ENCODE peak calls at places on chromosomes 3 and 15, in four cellular contexts. P is IMR-90, X is K562, C is SK-N-SH. Z is an unnamed sample.

GRCh38 chr3:53250881-53251605 is 4.8 kb downstream of the TKT start:
- DNase-seq in P (no peak), X (no peak), C (no peak), Z (peak)

GRCh38 chr15:73904026-73904815 is 22.0 kb upstream of the LOXL1 start:
- DNase-seq in P (no peak), X (no peak), C (no peak), Z (no peak)

GRCh38 chr3:66763294-66763693 is 234.8 kb upstream of the KBTBD8 start:
- DNase-seq in P (peak), X (no peak), C (no peak), Z (no peak)

GRCh38 chr3:49466047-49466446 is 4.0 kb upstream of the DAG1 start:
- DNase-seq in P (no peak), X (no peak), C (no peak), Z (peak)

GRCh38 chr15:31305375-31305774 is 21.3 kb upstream of the KLF13 start:
- DNase-seq in P (no peak), X (no peak), C (no peak), Z (no peak)

GRCh38 chr3:168141405-168141993 is 45.8 kb upstream of the GOLIM4 start:
- DNase-seq in P (no peak), X (no peak), C (no peak), Z (no peak)

GRCh38 chr3:63976166-63976861 is 47.0 kb downstream of the PSMD6 start:
- DNase-seq in P (peak), X (no peak), C (no peak), Z (peak)

GRCh38 chr3:42024578-42025387 is 62.9 kb upstream of the ULK4 start:
- DNase-seq in P (no peak), X (no peak), C (peak), Z (no peak)

GRCh38 chr3:42190701-42191442 is 75.1 kb downstream of the CCK start:
- DNase-seq in P (peak), X (peak), C (peak), Z (peak)

GRCh38 chr15:80574590-80574989 is 120.5 kb upstream of the ABHD17C start:
- DNase-seq in P (no peak), X (no peak), C (no peak), Z (no peak)

GRCh38 chr3:141147657-141148056 is 84.0 kb upstream of the PXYLP1 start:
- DNase-seq in P (no peak), X (no peak), C (no peak), Z (peak)

GRCh38 chr15:85421116-85421925 is 40.9 kb downstream of the AKAP13 start:
- DNase-seq in P (peak), X (no peak), C (no peak), Z (no peak)

GRCh38 chr3:58387650-58388546 is 45.7 kb downstream of the PDHB start:
- DNase-seq in P (no peak), X (no peak), C (no peak), Z (no peak)

GRCh38 chr15:68259883-68260282 is 17.7 kb upstream of the FEM1B start:
- DNase-seq in P (no peak), X (no peak), C (no peak), Z (no peak)

GRCh38 chr15:73681856-73682596 is 2.2 kb upstream of the CD276 start:
- DNase-seq in P (no peak), X (no peak), C (no peak), Z (no peak)

GRCh38 chr15:56968821-56969220 is 50.4 kb downstream of the TCF12 start:
- DNase-seq in P (no peak), X (no peak), C (no peak), Z (peak)

GRCh38 chr3:107938128-107938527 is 152.7 kb downstream of the CD47 start:
- DNase-seq in P (peak), X (peak), C (peak), Z (peak)

GRCh38 chr3:32414527-32415202 is 23.0 kb downstream of the CMTM7 start:
- DNase-seq in P (peak), X (no peak), C (no peak), Z (no peak)

GRCh38 chr3:3342141-3342540 is 162.7 kb upstream of the CRBN start:
- DNase-seq in P (no peak), X (no peak), C (no peak), Z (no peak)

GRCh38 chr3:133944641-133945441 is 49.2 kb upstream of the RAB6B start:
- DNase-seq in P (peak), X (no peak), C (peak), Z (no peak)

GRCh38 chr3:126982125-126982521 is 792 bp upstream of the PLXNA1 start:
- DNase-seq in P (peak), X (peak), C (no peak), Z (no peak)

GRCh38 chr3:145843561-145843960 is 317.4 kb downstream of the PLOD2 start:
- DNase-seq in P (no peak), X (no peak), C (no peak), Z (no peak)

GRCh38 chr3:72068621-72069020 is 283.7 kb upstream of the PROK2 start:
- DNase-seq in P (peak), X (no peak), C (no peak), Z (no peak)

GRCh38 chr3:132629928-132630327 is 29.7 kb downstream of the ACAD11 start:
- DNase-seq in P (peak), X (no peak), C (no peak), Z (no peak)

GRCh38 chr3:110069641-110070538 is 732.5 kb upstream of the DPPA4 start:
- DNase-seq in P (peak), X (no peak), C (no peak), Z (no peak)

GRCh38 chr15:53384417-53384816 is 375.0 kb downstream of the WDR72 start:
- DNase-seq in P (no peak), X (no peak), C (no peak), Z (peak)

GRCh38 chr3:101823525-101823924 is 25.8 kb upstream of the NFKBIZ start:
- DNase-seq in P (no peak), X (no peak), C (no peak), Z (no peak)

GRCh38 chr3:150251187-150251592 is 156.9 kb upstream of the TSC22D2 start:
- DNase-seq in P (no peak), X (no peak), C (no peak), Z (no peak)

GRCh38 chr3:129039271-129040038 is 21.1 kb upstream of the GP9 start:
- DNase-seq in P (no peak), X (no peak), C (peak), Z (no peak)

GRCh38 chr3:180040966-180041365 is 4.2 kb upstream of the PEX5L start:
- DNase-seq in P (no peak), X (no peak), C (no peak), Z (no peak)

GRCh38 chr3:43515970-43516369 is 105.8 kb downstream of the ANO10 start:
- DNase-seq in P (no peak), X (no peak), C (no peak), Z (no peak)

GRCh38 chr3:43515208-43515917 is 106.4 kb downstream of the ANO10 start:
- DNase-seq in P (no peak), X (no peak), C (no peak), Z (no peak)

DNA sequence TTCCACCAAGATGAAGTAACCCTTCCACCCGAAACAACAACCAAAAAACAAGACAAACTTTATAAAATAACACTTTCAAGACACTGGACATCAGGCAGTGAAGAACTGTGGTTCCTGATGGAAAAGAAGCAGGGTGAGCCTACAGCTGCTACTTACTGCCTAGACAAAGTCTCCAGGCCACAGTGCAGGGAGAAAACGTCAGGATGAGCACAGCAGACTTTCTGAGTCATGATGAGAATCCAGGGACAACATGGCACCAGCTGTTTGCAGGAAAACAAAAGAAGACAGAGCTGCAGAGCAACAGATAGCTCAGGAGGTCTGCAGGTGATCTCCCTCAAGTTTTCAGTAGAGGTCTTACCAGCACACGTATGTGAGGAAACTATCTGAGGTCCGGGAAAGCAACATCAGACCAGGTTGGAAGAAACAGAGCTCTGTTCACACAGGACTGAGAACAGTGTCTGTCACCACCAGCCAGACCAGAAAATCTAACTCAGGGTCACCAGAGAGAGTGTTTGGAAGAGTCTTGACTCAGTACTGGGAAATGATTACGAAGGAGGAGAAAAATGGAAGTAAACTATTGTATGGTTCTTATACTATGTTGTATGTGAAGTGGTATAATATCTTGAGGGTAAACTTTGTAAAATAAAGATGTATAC is 108.9 kb downstream of the ANO10 start:
- DNase-seq in P (peak), X (no peak), C (no peak), Z (no peak)
- TF ChIP-seq MXI1 in P (no peak), X (no peak), C (no peak), Z (no peak)

GRCh38 chr3:45579251-45579650 is 15.3 kb upstream of the LIMD1 start:
- DNase-seq in P (no peak), X (no peak), C (no peak), Z (no peak)

GRCh38 chr3:45580142-45580541 is 14.4 kb upstream of the LIMD1 start:
- DNase-seq in P (no peak), X (no peak), C (no peak), Z (no peak)

GRCh38 chr3:45582407-45582806 is 12.1 kb upstream of the LIMD1 start:
- DNase-seq in P (peak), X (no peak), C (no peak), Z (no peak)

GRCh38 chr3:45583021-45583851 is 11.3 kb upstream of the LIMD1 start:
- DNase-seq in P (no peak), X (no peak), C (peak), Z (peak)
- TF ChIP-seq MXI1 in P (no peak), X (no peak), C (no peak), Z (no peak)

DNA sequence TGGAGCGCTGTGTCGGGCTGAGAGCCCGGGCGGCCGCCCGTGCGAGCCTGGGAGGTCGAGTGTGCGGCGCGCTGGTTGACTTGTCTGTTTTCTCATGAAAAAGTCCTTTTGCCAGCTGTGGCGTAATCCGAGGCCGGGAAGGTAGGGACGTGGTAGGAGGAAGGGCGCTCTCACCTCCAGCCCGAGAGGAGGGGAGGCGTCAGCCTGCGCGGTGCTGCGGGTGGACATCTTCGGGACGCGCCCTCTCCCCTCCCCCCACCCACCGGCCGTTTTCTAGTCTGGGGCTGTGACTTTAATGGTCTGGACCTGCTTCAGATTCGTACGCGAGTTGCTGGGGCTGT is 573 bp downstream of the NCK1 start:
- DNase-seq in P (peak), X (peak), C (peak), Z (peak)
- TF ChIP-seq MXI1 in P (peak), X (no peak), C (no peak), Z (no peak)

GRCh38 chr3:123376451-123377172 is 72.3 kb downstream of the ADCY5 start:
- DNase-seq in P (no peak), X (no peak), C (no peak), Z (no peak)

GRCh38 chr3:123379041-123379830 is 69.7 kb downstream of the ADCY5 start:
- DNase-seq in P (no peak), X (no peak), C (no peak), Z (no peak)

GRCh38 chr3:123380261-123380660 is 68.6 kb downstream of the ADCY5 start:
- DNase-seq in P (no peak), X (no peak), C (no peak), Z (no peak)

GRCh38 chr3:123377173-123377740 is 71.6 kb downstream of the ADCY5 start:
- DNase-seq in P (no peak), X (no peak), C (no peak), Z (no peak)

GRCh38 chr3:123378409-123378915 is 70.4 kb downstream of the ADCY5 start:
- DNase-seq in P (no peak), X (no peak), C (no peak), Z (no peak)
- TF ChIP-seq MXI1 in P (no peak), X (no peak), C (no peak), Z (no peak)

DNA sequence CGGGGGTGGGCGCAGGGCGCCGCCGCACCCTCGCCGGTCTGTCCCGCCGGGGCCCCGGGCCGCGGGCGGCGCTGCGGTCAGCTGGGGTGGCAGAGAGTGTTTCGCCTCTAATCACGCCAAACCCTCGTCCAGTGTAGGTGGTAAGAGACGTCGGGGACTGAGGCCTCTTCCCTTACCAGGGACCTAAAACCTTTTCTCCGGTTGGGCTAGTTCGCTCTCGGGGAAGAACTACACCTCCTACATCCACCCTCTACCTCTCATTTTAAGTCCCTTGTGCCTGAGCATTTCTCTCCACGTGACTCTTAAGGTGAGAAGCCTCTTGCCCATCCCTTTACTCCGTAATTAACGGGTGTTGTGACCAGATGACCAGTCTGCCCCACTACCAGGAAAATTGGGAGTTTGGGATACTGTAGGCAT is 517 bp downstream of the TMEM42 start:
- DNase-seq in P (peak), X (no peak), C (no peak), Z (peak)
- TF ChIP-seq MXI1 in P (no peak), X (no peak), C (no peak), Z (no peak)

DNA sequence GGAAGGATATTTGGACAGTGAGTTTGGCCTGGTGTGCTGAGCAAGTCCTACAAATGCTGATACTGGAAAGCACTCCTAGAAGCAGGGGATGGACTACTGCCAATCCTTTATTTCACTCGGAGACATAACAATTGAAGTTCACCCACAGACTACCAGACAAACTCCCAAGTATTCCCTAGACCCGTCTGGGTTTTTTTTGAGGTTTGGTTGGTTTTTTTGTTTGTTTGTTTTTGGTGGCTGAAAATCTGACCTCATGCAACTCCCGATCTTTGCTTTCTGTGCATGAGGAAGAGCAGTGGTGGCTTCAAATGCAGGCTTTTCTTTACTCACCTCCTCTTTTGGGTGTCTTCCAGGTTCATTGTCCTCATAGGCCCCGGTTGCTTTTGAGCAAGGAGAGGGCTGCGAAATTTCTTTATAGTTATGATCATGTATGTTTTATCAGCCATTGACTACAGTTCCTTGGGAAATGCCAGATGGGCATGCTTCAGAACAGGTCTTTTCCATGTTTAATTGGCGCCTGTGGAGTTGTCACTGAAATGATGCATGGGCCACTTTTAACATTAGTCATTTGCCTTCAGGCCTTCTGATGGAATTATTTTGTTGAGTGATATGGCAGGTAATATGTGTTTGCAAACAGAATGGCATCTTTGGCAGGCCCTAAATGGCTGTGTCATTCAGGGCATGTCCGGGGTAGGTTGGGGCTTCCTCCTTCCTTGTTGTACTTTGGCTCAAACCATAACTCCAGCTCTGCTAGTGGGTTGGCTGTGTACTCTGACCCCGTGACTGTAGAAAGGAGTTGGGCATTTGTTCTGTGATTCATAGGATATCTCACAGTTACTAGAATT is 81.3 kb upstream of the ZBED2 start:
- DNase-seq in P (no peak), X (no peak), C (no peak), Z (peak)
- TF ChIP-seq MXI1 in P (no peak), X (no peak), C (no peak), Z (no peak)

GRCh38 chr3:10697918-10698317 is 118.1 kb upstream of the SLC6A11 start:
- DNase-seq in P (no peak), X (peak), C (no peak), Z (no peak)
- TF ChIP-seq MXI1 in P (no peak), X (no peak), C (no peak), Z (no peak)

DNA sequence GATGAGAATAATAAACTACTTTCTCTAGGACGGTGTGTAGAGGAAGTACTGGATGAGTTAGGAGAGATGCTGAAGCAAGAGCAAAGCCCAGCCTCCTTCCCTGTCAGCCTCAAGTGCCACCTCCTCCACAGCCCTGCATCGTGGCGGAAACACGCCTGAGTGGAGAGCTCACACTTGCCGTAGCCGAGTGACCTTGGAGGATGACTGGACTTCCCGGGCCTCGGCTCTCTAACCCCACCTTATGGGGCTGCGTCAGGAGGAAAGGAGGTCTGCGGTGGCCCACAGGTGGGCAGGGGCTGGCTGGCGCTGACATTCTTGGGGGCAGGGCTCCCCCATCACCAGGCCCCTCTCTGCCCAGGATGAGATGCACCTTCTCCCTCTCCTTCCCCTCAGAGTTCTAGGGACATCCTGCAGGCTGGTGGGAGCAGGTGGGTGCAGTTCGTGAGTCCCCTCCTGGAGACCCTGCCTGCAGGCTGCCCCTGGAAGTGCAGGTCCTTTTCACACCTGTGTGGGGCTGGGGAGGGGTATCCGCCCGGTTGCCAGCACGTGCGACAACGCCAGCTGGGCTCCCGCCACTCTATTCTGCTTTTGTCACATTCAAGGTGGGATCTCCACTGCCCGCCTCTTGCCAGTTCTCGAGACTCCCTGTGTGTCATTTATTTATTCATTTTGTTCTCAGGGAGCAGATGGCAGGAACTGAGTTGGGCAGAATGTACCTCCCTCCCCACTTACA is 175.2 kb downstream of the MEGF11 start:
- DNase-seq in P (no peak), X (no peak), C (no peak), Z (no peak)
- TF ChIP-seq MXI1 in P (no peak), X (no peak), C (no peak), Z (no peak)

GRCh38 chr15:71627604-71628003 is 182.8 kb upstream of the NR2E3 start:
- DNase-seq in P (no peak), X (no peak), C (no peak), Z (no peak)
- TF ChIP-seq MXI1 in P (no peak), X (no peak), C (no peak), Z (no peak)

Z was measured in HepG2.